ENCODE peak calls at places on chromosomes 4 and X, in six cellular contexts. V is K562, A is GM12892, Q is GM12878, Z is HepG2, K is H1. S is an unnamed sample.

GRCh38 chrX:43175428-43175827 is 397.5 kb upstream of the PPP1R2C start:
- DNase-seq in A (no peak), V (no peak), Q (no peak), Z (no peak), K (no peak), S (no peak)

GRCh38 chr4:107931775-107932321 is 499 bp downstream of the CYP2U1 start:
- DNase-seq in Q (no peak), Z (no peak), K (no peak), A (no peak), V (no peak), S (no peak)

GRCh38 chr4:73573794-73574528 is 46.3 kb downstream of the RASSF6 start:
- DNase-seq in A (peak), Q (peak), K (peak), Z (peak), V (peak), S (no peak)

GRCh38 chr4:157045507-157046127 is 30.3 kb upstream of the GLRB start:
- DNase-seq in Z (peak), K (no peak), A (no peak), Q (no peak), V (no peak), S (peak)

GRCh38 chr4:68373513-68373912 is 23.6 kb upstream of the YTHDC1 start:
- DNase-seq in A (peak), K (peak), Z (no peak), V (no peak), Q (no peak), S (no peak)

GRCh38 chr4:38310446-38311043 is 350.3 kb downstream of the PTTG2 start:
- DNase-seq in A (peak), V (no peak), Z (no peak), K (no peak), Q (peak), S (peak)

GRCh38 chrX:154991039-154991438 is 31.5 kb downstream of the F8 start:
- DNase-seq in A (no peak), Z (no peak), K (no peak), V (no peak), Q (peak), S (no peak)

GRCh38 chrX:125205084-125205917 is 114.4 kb upstream of the TEX13C start:
- DNase-seq in K (peak), Q (no peak), Z (no peak), V (no peak), A (no peak), S (no peak)

GRCh38 chr4:40871695-40872250 is 122.0 kb downstream of the NSUN7 start:
- DNase-seq in Z (no peak), A (no peak), V (no peak), Q (no peak), K (no peak), S (no peak)

GRCh38 chrX:10755477-10756334 is 135.3 kb upstream of the MID1 start:
- DNase-seq in Z (no peak), V (no peak), Q (no peak), A (no peak), K (no peak), S (no peak)

GRCh38 chr4:102632236-102632635 is 128.5 kb downstream of the MANBA start:
- DNase-seq in Q (no peak), V (no peak), Z (no peak), K (no peak), A (no peak), S (no peak)

GRCh38 chr4:74365761-74366160 is 816 bp downstream of the EREG start:
- DNase-seq in A (no peak), Z (no peak), V (no peak), K (peak), Q (no peak), S (no peak)

GRCh38 chr4:163072222-163072621 is 94.5 kb downstream of the NAF1 start:
- DNase-seq in K (no peak), V (no peak), Z (no peak), A (no peak), Q (no peak), S (no peak)

GRCh38 chrX:116975517-116975916 is 512.7 kb upstream of the CT83 start:
- DNase-seq in K (no peak), Q (no peak), A (no peak), Z (no peak), V (no peak), S (no peak)

GRCh38 chrX:10103023-10103422 is 53.8 kb upstream of the CLCN4 start:
- DNase-seq in K (no peak), Z (no peak), V (no peak), Q (no peak), A (no peak), S (no peak)

GRCh38 chrX:2451456-2452316 is 49.1 kb downstream of the DHRSX start:
- DNase-seq in A (no peak), K (peak), Z (no peak), V (peak), Q (no peak), S (no peak)

GRCh38 chr4:101961144-101961543 is 170.6 kb downstream of the BANK1 start:
- DNase-seq in A (no peak), V (no peak), Z (no peak), K (no peak), Q (no peak), S (no peak)

GRCh38 chr4:74202062-74202586 is 44.2 kb downstream of the MTHFD2L start:
- DNase-seq in V (no peak), Q (no peak), K (no peak), Z (peak), A (no peak), S (no peak)

GRCh38 chr4:83108101-83108861 is 6.2 kb downstream of the PLAC8 start:
- DNase-seq in K (no peak), V (no peak), Q (no peak), Z (no peak), A (no peak), S (no peak)

GRCh38 chr4:111127842-111128241 is 505.0 kb upstream of the PITX2 start:
- DNase-seq in Z (no peak), A (no peak), V (no peak), K (no peak), Q (no peak), S (no peak)

GRCh38 chrX:71809886-71810285 is 46.7 kb downstream of the CXorf49B start:
- DNase-seq in Z (no peak), A (no peak), V (no peak), Q (no peak), K (no peak), S (no peak)

GRCh38 chr4:73692284-73692683 is 48.1 kb upstream of the CXCL8 start:
- DNase-seq in A (no peak), K (no peak), Q (no peak), Z (no peak), V (no peak), S (no peak)

GRCh38 chr4:55311792-55312490 is 34.1 kb upstream of the SRD5A3 start:
- DNase-seq in V (no peak), Q (no peak), A (no peak), K (no peak), Z (no peak), S (no peak)

GRCh38 chr4:96183630-96184029 is 343.7 kb downstream of the PDHA2 start:
- DNase-seq in A (no peak), K (no peak), V (no peak), Q (no peak), Z (peak), S (no peak)

GRCh38 chrX:102840871-102841705 is 96.0 kb upstream of the RAB40AL start:
- DNase-seq in V (peak), Z (no peak), K (no peak), Q (no peak), A (no peak), S (no peak)

GRCh38 chrX:155054255-155054654 is 16.7 kb downstream of the CMC4 start:
- DNase-seq in V (no peak), A (no peak), Z (no peak), K (no peak), Q (no peak), S (no peak)

GRCh38 chr4:149690726-149691125 is 124.9 kb downstream of the IQCM start:
- DNase-seq in Q (no peak), Z (no peak), V (no peak), A (no peak), K (no peak), S (no peak)

GRCh38 chrX:10011991-10012390 is 44.8 kb downstream of the CLDN34 start:
- DNase-seq in Q (no peak), V (no peak), A (no peak), K (no peak), Z (no peak), S (no peak)

GRCh38 chr4:147057631-147057980 is 111.9 kb upstream of the TTC29 start:
- DNase-seq in Z (no peak), K (no peak), V (no peak), A (no peak), Q (no peak), S (no peak)

GRCh38 chrX:111100191-111100590 is 4.2 kb downstream of the PAK3 start:
- DNase-seq in Z (peak), A (peak), K (peak), Q (no peak), V (peak), S (peak)

GRCh38 chr4:69991016-69991415 is 4.8 kb upstream of the STATH start:
- DNase-seq in A (no peak), Q (no peak), K (no peak), V (no peak), Z (no peak), S (no peak)

GRCh38 chrX:107738768-107739167 is 36.8 kb downstream of the TSC22D3 start:
- DNase-seq in A (no peak), Z (no peak), K (no peak), V (no peak), Q (no peak), S (no peak)

GRCh38 chrX:97401154-97401553 is 517.4 kb downstream of the RPA4 start:
- DNase-seq in A (no peak), K (no peak), Z (peak), V (no peak), Q (peak), S (no peak)

GRCh38 chr4:127370495-127371069 is 262.2 kb upstream of the INTU start:
- DNase-seq in Q (no peak), Z (no peak), V (no peak), K (no peak), A (no peak), S (no peak)

GRCh38 chrX:153708415-153708814 is 15.8 kb downstream of the BCAP31 start:
- DNase-seq in A (no peak), Q (no peak), V (peak), Z (peak), K (peak), S (no peak)

GRCh38 chr4:2624782-2625548 is 88.5 kb downstream of the FAM193A start:
- DNase-seq in K (no peak), Z (no peak), A (no peak), Q (no peak), V (no peak), S (no peak)

GRCh38 chr4:101584306-101584705 is 206.2 kb upstream of the BANK1 start:
- DNase-seq in A (no peak), Z (no peak), Q (no peak), V (no peak), K (no peak), S (no peak)

DNA sequence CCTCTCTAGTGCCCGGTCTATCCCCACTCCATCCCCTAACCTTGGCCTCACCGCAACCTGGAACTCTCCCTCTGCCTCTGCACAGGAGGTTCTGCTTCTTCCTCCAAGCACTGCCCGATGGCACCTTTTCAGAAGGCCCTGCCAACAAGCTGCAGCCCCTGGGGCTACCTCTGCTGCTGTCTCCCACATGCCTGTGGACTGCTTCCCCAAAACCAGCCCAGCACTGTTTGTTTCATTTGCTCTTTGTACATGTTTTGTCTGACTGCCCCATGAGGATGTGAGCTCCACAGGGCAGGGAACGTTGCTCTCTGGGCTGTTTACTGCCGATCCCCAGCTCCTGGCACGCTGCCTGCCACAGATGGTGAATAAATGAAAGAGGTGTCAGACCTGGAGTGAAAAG is 85.4 kb downstream of the INTS6L start:
- DNase-seq in Q (no peak), K (no peak), Z (no peak), V (no peak), A (no peak), S (no peak)
- TF ChIP-seq TAF1 in Q (no peak), K (no peak), Z (no peak), V (no peak), A (no peak), S (no peak)

GRCh38 chr4:118833192-118833820 is 2.6 kb downstream of the SEC24D start:
- DNase-seq in Z (no peak), Q (no peak), V (no peak), K (no peak), A (no peak), S (no peak)

GRCh38 chr4:118834960-118835895 is 698 bp downstream of the SEC24D start:
- DNase-seq in V (peak), A (no peak), K (no peak), Z (peak), Q (peak), S (no peak)

GRCh38 chr4:118836763-118837507 is 1.0 kb upstream of the SEC24D start:
- DNase-seq in V (no peak), A (no peak), Q (no peak), Z (no peak), K (no peak), S (no peak)

GRCh38 chr4:118834070-118834469 is 1.9 kb downstream of the SEC24D start:
- DNase-seq in Q (no peak), Z (no peak), A (no peak), V (no peak), K (no peak), S (no peak)

DNA sequence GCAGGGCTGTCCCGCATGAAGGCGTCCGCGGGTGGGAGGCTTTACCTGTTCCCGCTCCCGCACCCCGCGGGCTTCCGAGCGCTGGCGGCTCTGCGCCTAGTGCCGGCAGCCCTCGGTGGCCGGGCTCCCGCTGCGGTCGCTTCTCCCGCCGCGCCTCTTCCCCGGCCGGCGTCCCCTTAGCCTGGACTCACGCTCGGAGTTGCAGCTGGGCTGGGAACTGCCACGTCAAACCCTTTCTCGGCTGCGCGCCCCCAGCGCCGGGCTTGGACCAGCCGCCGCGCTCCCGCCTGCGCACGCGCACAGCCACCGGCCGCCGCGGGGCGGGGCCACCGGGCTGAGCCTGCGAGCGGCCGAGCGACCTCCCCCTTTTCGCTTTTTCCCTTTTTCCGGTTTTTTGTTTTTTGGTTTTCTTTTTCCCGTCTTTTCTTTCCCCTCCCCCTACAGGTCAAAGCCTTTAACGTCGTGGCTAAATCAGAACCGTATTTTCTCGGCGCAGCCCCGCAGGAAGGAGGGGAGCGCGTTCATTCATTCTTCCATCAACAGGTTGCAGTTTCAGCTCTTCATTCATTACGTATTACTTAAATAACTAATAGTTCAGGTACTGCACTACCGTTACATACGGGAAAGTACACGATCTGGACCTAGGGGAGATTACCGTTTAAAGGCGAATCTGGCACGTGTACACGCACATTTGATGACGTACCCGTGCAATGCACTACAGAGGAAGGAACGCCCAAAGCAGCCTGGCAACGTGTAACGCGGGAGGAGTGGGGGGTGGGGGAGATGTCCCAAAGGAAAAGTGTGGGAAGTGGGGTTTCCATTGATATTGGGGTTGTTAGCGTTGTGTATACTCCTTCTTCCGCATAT is at the start of gene SEC24D:
- DNase-seq in Q (no peak), A (peak), V (peak), K (peak), Z (peak), S (peak)
- TF ChIP-seq POLR2A in Q (peak), A (peak), V (peak), K (peak), Z (peak), S (peak)

GRCh38 chrX:128754130-128754529 is 701.9 kb upstream of the ACTRT1 start:
- DNase-seq in A (no peak), K (no peak), Q (no peak), V (no peak), Z (peak), S (no peak)
- TF ChIP-seq TAF1 in A (no peak), K (no peak), Q (no peak), V (no peak), Z (no peak), S (no peak)

DNA sequence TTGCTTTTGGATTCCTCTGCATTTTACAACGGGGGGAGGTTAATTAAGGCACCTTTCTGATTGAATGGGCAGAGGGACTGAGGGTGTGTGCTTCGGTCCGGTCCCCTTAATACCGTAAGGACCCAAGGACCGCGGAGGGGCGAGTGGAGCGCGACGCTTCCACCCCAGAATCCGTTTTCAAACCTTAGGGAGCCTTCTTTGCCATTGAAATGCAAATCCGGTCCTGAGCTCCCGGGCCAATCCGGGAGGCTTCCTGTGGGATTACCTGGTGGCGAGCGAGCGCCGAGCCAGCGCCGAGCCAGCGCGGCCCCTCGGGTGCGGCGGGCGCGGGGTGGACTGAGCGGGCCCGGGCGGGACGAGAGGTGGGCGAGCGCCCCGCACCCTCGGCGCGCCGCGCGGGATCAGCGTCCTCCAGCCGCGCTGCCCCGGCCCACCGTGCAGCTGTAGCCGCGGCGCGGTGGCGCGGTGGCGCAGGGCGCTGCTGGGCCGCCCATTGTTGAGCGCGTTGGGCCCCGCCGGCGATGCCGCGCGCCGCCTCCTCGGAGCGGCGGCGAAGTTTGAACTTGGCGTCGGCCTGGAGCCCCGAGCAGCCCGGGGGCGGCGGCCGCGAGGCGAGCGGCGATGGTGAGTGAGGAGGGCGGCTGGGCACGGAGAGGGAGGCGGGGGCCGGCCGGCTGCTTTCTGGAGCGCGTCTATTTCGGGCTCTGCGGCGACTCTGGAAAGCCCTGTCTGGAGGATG is 208.7 kb downstream of the SOWAHB start:
- DNase-seq in K (peak), V (no peak), Z (no peak), A (peak), Q (no peak), S (peak)
- TF ChIP-seq POLR2A in K (peak), V (no peak), Z (no peak), A (no peak), Q (no peak), S (no peak)

GRCh38 chrX:118219866-118220265 is 103.3 kb upstream of the KLHL13 start:
- DNase-seq in Z (no peak), V (no peak), A (no peak), Q (no peak), K (no peak), S (no peak)

GRCh38 chrX:118218940-118219339 is 102.3 kb upstream of the KLHL13 start:
- DNase-seq in A (no peak), V (no peak), K (no peak), Q (no peak), Z (no peak), S (no peak)

GRCh38 chrX:118220509-118220908 is 103.9 kb upstream of the KLHL13 start:
- DNase-seq in A (no peak), Q (no peak), K (no peak), Z (no peak), V (no peak), S (no peak)

GRCh38 chrX:118221733-118222132 is 105.1 kb upstream of the KLHL13 start:
- DNase-seq in A (no peak), V (no peak), Q (no peak), K (no peak), Z (no peak), S (no peak)

DNA sequence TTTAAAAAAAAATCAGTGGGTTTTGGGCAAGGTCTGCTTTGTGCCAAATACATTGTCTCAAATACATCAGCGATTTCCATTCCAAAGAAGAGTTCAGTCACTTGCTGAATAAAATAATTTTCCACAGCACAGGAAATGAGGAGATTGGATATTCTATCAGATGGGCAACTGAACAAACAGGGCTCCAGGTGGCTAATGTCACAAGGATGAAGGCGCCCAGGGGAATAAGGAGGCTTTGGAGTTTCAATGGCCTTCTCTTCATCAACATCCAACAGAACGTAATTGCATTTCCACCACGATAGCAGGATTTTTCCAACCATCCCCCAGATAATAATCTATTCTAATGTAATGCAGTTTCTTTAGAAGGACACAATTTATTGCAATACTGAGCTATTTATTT is 104.6 kb upstream of the KLHL13 start:
- DNase-seq in Z (no peak), K (no peak), V (no peak), A (no peak), Q (no peak), S (no peak)
- TF ChIP-seq TAF1 in Z (no peak), K (no peak), V (no peak), A (no peak), Q (no peak), S (no peak)